ENCODE peak calls at places on chromosomes 13 and 19, in five cellular contexts. One of them, this sample, is unnamed.

GRCh38 chr19:38319421-38320258 is at the start of gene KCNK6:
- DNase-seq in neural crest cell: peak
- DNase-seq in stimulated activated CD8-positive, alpha-beta memory T cell treated with anti-CD3 and anti-CD28 coated beads, Interleukin-7, amount 100 ng/mL, for 4 hours: peak
- DNase-seq in DMS153: peak
- DNase-seq in coronary artery: no peak
- DNase-seq in this sample: peak

GRCh38 chr13:113500530-113501265 is 10.2 kb upstream of the DCUN1D2 start:
- DNase-seq in stimulated activated CD8-positive, alpha-beta memory T cell treated with anti-CD3 and anti-CD28 coated beads, Interleukin-7, amount 100 ng/mL, for 4 hours: no peak
- DNase-seq in neural crest cell: no peak
- DNase-seq in coronary artery: no peak
- DNase-seq in DMS153: no peak
- DNase-seq in this sample: no peak

GRCh38 chr19:5125797-5126497 is 157.0 kb downstream of the KDM4B start:
- DNase-seq in stimulated activated CD8-positive, alpha-beta memory T cell treated with anti-CD3 and anti-CD28 coated beads, Interleukin-7, amount 100 ng/mL, for 4 hours: no peak
- DNase-seq in coronary artery: no peak
- DNase-seq in neural crest cell: no peak
- DNase-seq in DMS153: no peak
- DNase-seq in this sample: no peak

GRCh38 chr13:40984670-40985366 is 34.3 kb downstream of the ELF1 start:
- DNase-seq in coronary artery: no peak
- DNase-seq in DMS153: no peak
- DNase-seq in stimulated activated CD8-positive, alpha-beta memory T cell treated with anti-CD3 and anti-CD28 coated beads, Interleukin-7, amount 100 ng/mL, for 4 hours: no peak
- DNase-seq in neural crest cell: no peak
- DNase-seq in this sample: no peak

GRCh38 chr19:18205180-18205915 is 1.5 kb upstream of the RAB3A start:
- DNase-seq in coronary artery: peak
- DNase-seq in neural crest cell: peak
- DNase-seq in DMS153: peak
- DNase-seq in stimulated activated CD8-positive, alpha-beta memory T cell treated with anti-CD3 and anti-CD28 coated beads, Interleukin-7, amount 100 ng/mL, for 4 hours: peak
- DNase-seq in this sample: peak

GRCh38 chr13:44312898-44313551 is 60.6 kb upstream of the SERP2 start:
- DNase-seq in coronary artery: peak
- DNase-seq in stimulated activated CD8-positive, alpha-beta memory T cell treated with anti-CD3 and anti-CD28 coated beads, Interleukin-7, amount 100 ng/mL, for 4 hours: no peak
- DNase-seq in DMS153: peak
- DNase-seq in neural crest cell: no peak
- DNase-seq in this sample: no peak

GRCh38 chr19:52941941-52942370 is 18.7 kb upstream of the ZNF888 start:
- DNase-seq in neural crest cell: no peak
- DNase-seq in coronary artery: no peak
- DNase-seq in stimulated activated CD8-positive, alpha-beta memory T cell treated with anti-CD3 and anti-CD28 coated beads, Interleukin-7, amount 100 ng/mL, for 4 hours: no peak
- DNase-seq in DMS153: no peak
- DNase-seq in this sample: no peak

GRCh38 chr13:64553411-64554129 is 2676.6 kb downstream of the PCDH9 start:
- DNase-seq in stimulated activated CD8-positive, alpha-beta memory T cell treated with anti-CD3 and anti-CD28 coated beads, Interleukin-7, amount 100 ng/mL, for 4 hours: no peak
- DNase-seq in DMS153: no peak
- DNase-seq in coronary artery: no peak
- DNase-seq in neural crest cell: no peak
- DNase-seq in this sample: no peak

GRCh38 chr13:32381539-32381938 is 46.4 kb downstream of the N4BP2L1 start:
- DNase-seq in stimulated activated CD8-positive, alpha-beta memory T cell treated with anti-CD3 and anti-CD28 coated beads, Interleukin-7, amount 100 ng/mL, for 4 hours: no peak
- DNase-seq in coronary artery: no peak
- DNase-seq in DMS153: no peak
- DNase-seq in neural crest cell: no peak
- DNase-seq in this sample: peak

GRCh38 chr13:80011448-80012212 is 329.3 kb downstream of the SPRY2 start:
- DNase-seq in neural crest cell: no peak
- DNase-seq in stimulated activated CD8-positive, alpha-beta memory T cell treated with anti-CD3 and anti-CD28 coated beads, Interleukin-7, amount 100 ng/mL, for 4 hours: no peak
- DNase-seq in coronary artery: no peak
- DNase-seq in DMS153: no peak
- DNase-seq in this sample: no peak

GRCh38 chr13:40388617-40389016 is 277.8 kb downstream of the FOXO1 start:
- DNase-seq in neural crest cell: no peak
- DNase-seq in DMS153: peak
- DNase-seq in stimulated activated CD8-positive, alpha-beta memory T cell treated with anti-CD3 and anti-CD28 coated beads, Interleukin-7, amount 100 ng/mL, for 4 hours: peak
- DNase-seq in coronary artery: no peak
- DNase-seq in this sample: peak

GRCh38 chr13:112128052-112128610 is 61.2 kb downstream of the SOX1 start:
- DNase-seq in stimulated activated CD8-positive, alpha-beta memory T cell treated with anti-CD3 and anti-CD28 coated beads, Interleukin-7, amount 100 ng/mL, for 4 hours: no peak
- DNase-seq in neural crest cell: no peak
- DNase-seq in DMS153: no peak
- DNase-seq in coronary artery: no peak
- DNase-seq in this sample: no peak

GRCh38 chr13:42807866-42808265 is 26.5 kb downstream of the FAM216B start:
- DNase-seq in DMS153: no peak
- DNase-seq in coronary artery: no peak
- DNase-seq in neural crest cell: no peak
- DNase-seq in stimulated activated CD8-positive, alpha-beta memory T cell treated with anti-CD3 and anti-CD28 coated beads, Interleukin-7, amount 100 ng/mL, for 4 hours: no peak
- DNase-seq in this sample: no peak